ENCODE peak calls at places on chromosomes 4 and X, in four cellular contexts. W is WTC11, B is K562, L is HepG2. H is an unnamed sample.

GRCh38 chr4:84451546-84451945 is 47.5 kb downstream of the NKX6-1 start:
- DNase-seq in W (no peak), B (no peak), L (no peak), H (no peak)

GRCh38 chrX:140064993-140065392 is 99.7 kb upstream of the CXorf66 start:
- DNase-seq in W (no peak), B (no peak), L (no peak), H (no peak)

GRCh38 chrX:37658352-37659030 is 27.1 kb upstream of the XK start:
- DNase-seq in W (no peak), B (no peak), L (no peak), H (no peak)

GRCh38 chr4:122481766-122482405 is 25.4 kb upstream of the IL2 start:
- DNase-seq in W (no peak), B (no peak), L (no peak), H (no peak)

GRCh38 chr4:13963601-13964000 is 336.1 kb upstream of the BOD1L1 start:
- DNase-seq in W (no peak), B (no peak), L (no peak), H (no peak)

GRCh38 chr4:107747748-107748486 is 27.9 kb upstream of the PAPSS1 start:
- DNase-seq in W (no peak), B (no peak), L (no peak), H (no peak)

GRCh38 chr4:122845066-122845465 is 18.4 kb downstream of the FGF2 start:
- DNase-seq in W (no peak), B (no peak), L (no peak), H (no peak)

GRCh38 chr4:110619401-110620247 is 3.3 kb downstream of the PITX2 start:
- DNase-seq in W (peak; percentile 63), B (no peak), L (no peak), H (no peak)

GRCh38 chr4:140156529-140157171 is 2.7 kb upstream of the MAML3 start:
- DNase-seq in W (no peak), B (no peak), L (no peak), H (no peak)

GRCh38 chr4:171714791-171715454 is 98.3 kb upstream of the GALNTL6 start:
- DNase-seq in W (no peak), B (no peak), L (no peak), H (no peak)

GRCh38 chrX:68599256-68600152 is 48.0 kb upstream of the STARD8 start:
- DNase-seq in W (peak; percentile 14), B (peak; percentile 10), L (no peak), H (peak; percentile 8)

GRCh38 chr4:149223659-149224058 is 592.0 kb downstream of the IQCM start:
- DNase-seq in W (no peak), B (no peak), L (no peak), H (no peak)

GRCh38 chrX:40996886-40997530 is 88.2 kb upstream of the USP9X start:
- DNase-seq in W (no peak), B (peak; percentile 62), L (peak; percentile 70), H (peak; percentile 64)

GRCh38 chr4:170037481-170037880 is 11.3 kb upstream of the MFAP3L start:
- DNase-seq in W (no peak), B (no peak), L (no peak), H (no peak)

GRCh38 chrX:71603618-71604017 is 14.7 kb downstream of the CXCR3 start:
- DNase-seq in W (no peak), B (no peak), L (no peak), H (no peak)

GRCh38 chrX:31126205-31126604 is 54.4 kb upstream of the FTHL17 start:
- DNase-seq in W (no peak), B (no peak), L (no peak), H (no peak)

GRCh38 chrX:139877710-139878414 is 55.0 kb downstream of the ATP11C start:
- DNase-seq in W (no peak), B (no peak), L (no peak), H (no peak)

GRCh38 chr4:72302981-72303704 is 265.9 kb downstream of the ADAMTS3 start:
- DNase-seq in W (peak; percentile 58), B (peak; percentile 45), L (peak; percentile 34), H (peak; percentile 53)

GRCh38 chr4:103996637-103997036 is 276.9 kb upstream of the TACR3 start:
- DNase-seq in W (peak; percentile 29), B (no peak), L (peak; percentile 45), H (peak; percentile 42)

GRCh38 chr4:182729527-182729926 is 187.7 kb downstream of the DCTD start:
- DNase-seq in W (no peak), B (no peak), L (no peak), H (no peak)

GRCh38 chr4:182724414-182724813 is 192.8 kb downstream of the DCTD start:
- DNase-seq in W (no peak), B (no peak), L (no peak), H (peak; percentile 6)
- TF ChIP-seq ELF4 in W (no peak), B (no peak), L (no peak), H (no peak)

GRCh38 chr4:115279300-115279699 is 165.9 kb upstream of the NDST4 start:
- DNase-seq in W (no peak), B (no peak), L (no peak), H (no peak)
- TF ChIP-seq ELF4 in W (no peak), B (no peak), L (no peak), H (no peak)

GRCh38 chrX:9873952-9874351 is 87.7 kb downstream of the SHROOM2 start:
- DNase-seq in W (peak; percentile 32), B (peak; percentile 25), L (peak; percentile 24), H (peak; percentile 24)
- TF ChIP-seq ELF4 in W (no peak), B (no peak), L (no peak), H (no peak)

GRCh38 chr4:77564231-77564630 is 41.4 kb upstream of the CXCL13 start:
- DNase-seq in W (no peak), B (no peak), L (no peak), H (no peak)
- TF ChIP-seq ELF4 in W (no peak), B (no peak), L (no peak), H (no peak)

DNA sequence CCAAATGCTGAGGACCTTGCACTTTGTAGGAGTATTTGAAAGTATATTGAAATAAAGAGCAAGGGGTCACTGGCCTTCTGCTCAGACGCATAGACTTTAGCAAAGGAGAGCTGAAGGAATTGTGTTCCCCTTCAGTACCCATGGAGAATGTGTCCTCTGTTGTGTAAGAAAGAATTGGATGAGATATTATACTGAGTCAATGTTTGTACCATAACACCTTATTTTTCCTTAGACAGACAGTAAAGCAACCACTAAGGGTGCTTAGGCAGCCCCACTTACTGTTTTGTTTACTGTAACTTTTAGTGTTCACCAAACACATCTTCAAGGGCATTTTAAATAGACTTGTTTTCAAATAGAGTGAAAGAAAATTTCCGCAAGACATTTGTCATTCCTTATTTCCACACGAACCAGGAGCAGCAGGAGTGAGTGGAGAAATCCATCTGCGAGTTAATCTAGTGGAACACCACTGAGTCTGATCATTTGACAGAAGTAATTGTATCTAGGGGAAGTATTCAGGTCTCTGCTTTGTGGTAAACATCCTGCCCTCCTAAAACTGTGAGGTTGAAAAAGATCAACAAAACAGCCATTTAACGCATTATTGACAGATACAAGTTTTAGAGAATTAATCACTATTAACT is 89.5 kb downstream of the SLIT2 start:
- DNase-seq in W (no peak), B (no peak), L (no peak), H (no peak)
- TF ChIP-seq ELF4 in W (no peak), B (no peak), L (no peak), H (no peak)

DNA sequence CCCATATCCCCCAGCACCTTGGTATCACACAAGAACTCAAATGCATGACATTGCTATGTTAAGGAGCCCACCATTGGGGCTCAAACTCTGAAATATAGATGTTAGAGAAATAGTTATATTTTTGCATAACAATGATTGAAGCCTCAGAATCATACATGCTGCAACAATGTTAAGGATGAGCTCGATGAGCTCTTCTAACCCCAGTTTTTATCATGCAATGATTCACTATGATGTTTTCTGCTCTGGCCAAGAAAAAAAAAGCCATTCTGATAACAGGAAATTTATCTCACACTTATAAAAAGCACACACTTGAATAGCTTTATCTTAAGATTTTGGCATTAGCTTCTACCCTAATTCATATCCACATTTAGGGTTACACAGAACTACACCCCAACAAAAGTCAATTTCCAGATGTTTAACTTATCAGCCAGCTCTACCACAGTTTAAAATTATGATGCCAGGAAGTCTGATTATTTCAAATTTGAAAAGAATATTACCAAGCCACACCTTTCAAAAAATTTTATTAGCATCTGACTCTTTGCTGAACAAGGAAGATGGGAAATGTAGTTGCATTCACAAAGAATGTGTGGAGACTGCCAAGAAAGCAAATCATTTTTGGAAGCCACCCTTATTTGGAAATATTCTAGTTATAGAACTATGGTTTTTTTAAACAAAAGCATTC is 101.0 kb upstream of the PLS3 start:
- DNase-seq in W (no peak), B (no peak), L (no peak), H (no peak)
- TF ChIP-seq ELF4 in W (no peak), B (no peak), L (no peak), H (no peak)

GRCh38 chrX:19883878-19884277 is 3.5 kb downstream of the SH3KBP1 start:
- DNase-seq in W (no peak), B (no peak), L (no peak), H (no peak)

GRCh38 chrX:19888419-19888879 is 1.0 kb upstream of the SH3KBP1 start:
- DNase-seq in W (no peak), B (peak; percentile 18), L (peak; percentile 78), H (peak; percentile 63)

GRCh38 chrX:19886375-19886774 is 1.0 kb downstream of the SH3KBP1 start:
- DNase-seq in W (no peak), B (no peak), L (peak; percentile 27), H (no peak)

GRCh38 chrX:19886888-19887531 is 390 bp downstream of the SH3KBP1 start:
- DNase-seq in W (peak; percentile 18), B (peak; percentile 12), L (no peak), H (peak; percentile 34)

GRCh38 chrX:19885732-19886131 is 1.7 kb downstream of the SH3KBP1 start:
- DNase-seq in W (no peak), B (no peak), L (no peak), H (no peak)
- TF ChIP-seq ELF4 in W (no peak), B (no peak), L (no peak), H (no peak)

GRCh38 chrX:125295337-125295736 is 24.3 kb upstream of the TEX13C start:
- DNase-seq in W (no peak), B (no peak), L (no peak), H (no peak)
- TF ChIP-seq ELF4 in W (no peak), B (no peak), L (no peak), H (no peak)

DNA sequence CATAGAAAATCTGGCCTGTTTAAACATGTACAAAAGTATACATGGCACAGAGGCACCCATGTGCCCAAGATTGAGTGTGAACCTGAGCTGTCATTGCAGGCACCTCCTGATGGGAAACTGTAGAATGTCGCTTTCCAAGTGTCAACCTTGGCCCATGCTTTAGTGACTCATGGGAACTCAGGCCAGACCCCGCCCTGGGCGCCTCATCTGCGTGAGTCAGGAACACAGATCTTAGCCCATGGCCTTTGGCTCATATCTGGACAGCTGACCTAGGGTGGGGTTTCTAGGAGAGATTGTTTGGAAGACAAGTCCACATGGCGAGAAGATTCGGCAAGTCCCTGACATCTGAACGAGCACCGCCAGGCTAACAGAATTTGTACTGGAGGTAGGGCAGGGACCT is 50.0 kb downstream of the CYTL1 start:
- DNase-seq in W (no peak), B (peak; percentile 25), L (no peak), H (no peak)
- TF ChIP-seq ELF4 in W (no peak), B (no peak), L (no peak), H (no peak)

DNA sequence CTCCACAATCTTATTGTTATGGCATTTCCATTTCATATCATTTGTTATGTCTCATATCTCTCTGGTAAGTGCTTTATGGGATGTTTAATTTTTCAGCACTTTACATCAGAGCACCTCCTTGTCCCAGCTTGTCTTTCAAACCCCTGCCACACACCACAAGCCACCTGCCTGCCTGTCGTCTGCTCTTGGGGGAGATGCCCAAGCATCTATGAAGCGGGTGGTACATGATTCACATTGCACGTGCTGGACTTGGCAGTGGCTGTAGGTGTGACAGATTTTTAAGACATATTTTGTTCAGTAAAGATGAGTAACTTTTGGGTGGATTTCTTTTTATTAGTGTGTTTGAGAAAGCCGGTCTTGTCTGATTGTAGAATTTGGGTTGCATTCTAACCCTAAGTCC is 14.2 kb upstream of the SPATA4 start:
- DNase-seq in W (no peak), B (no peak), L (no peak), H (no peak)
- TF ChIP-seq ELF4 in W (no peak), B (no peak), L (no peak), H (no peak)